ENCODE peak calls at places on chromosomes 1 and 21, in seven cellular contexts. Y, O, T, B, Q, K and J are unnamed samples.

GRCh38 chr1:29967261-29967660 is 730.9 kb downstream of the PTPRU start:
- DNase-seq in B (no peak), Y (no peak), T (no peak), Q (no peak), K (no peak), O (no peak), J (no peak)

GRCh38 chr21:34926784-34927548 is 122.1 kb downstream of the RUNX1 start:
- DNase-seq in T (no peak), B (no peak), Q (no peak), Y (peak), K (peak), O (no peak), J (no peak)

GRCh38 chr1:1893291-1893985 is 2.6 kb upstream of the GNB1 start:
- DNase-seq in B (no peak), Q (no peak), T (no peak), O (no peak), K (no peak), Y (no peak), J (no peak)

GRCh38 chr1:162233937-162234336 is 142.7 kb downstream of the SPATA46 start:
- DNase-seq in K (no peak), Y (no peak), Q (no peak), B (no peak), T (no peak), O (no peak), J (no peak)

GRCh38 chr1:53593758-53594380 is 134.7 kb downstream of the DMRTB1 start:
- DNase-seq in O (peak), Q (peak), T (peak), K (no peak), Y (no peak), B (no peak), J (no peak)

GRCh38 chr1:66752671-66753371 is 562 bp downstream of the DYNLT5 start:
- DNase-seq in Q (no peak), K (no peak), Y (no peak), O (peak), B (no peak), T (peak), J (no peak)

GRCh38 chr1:201471772-201472171 is 2.8 kb upstream of the PHLDA3 start:
- DNase-seq in Q (no peak), B (no peak), K (peak), T (no peak), Y (peak), O (no peak), J (no peak)

GRCh38 chr1:55073187-55073916 is 34.0 kb downstream of the PCSK9 start:
- DNase-seq in T (no peak), Q (no peak), O (no peak), B (no peak), Y (no peak), K (no peak), J (no peak)

GRCh38 chr1:94218332-94218731 is 19.1 kb downstream of the ARHGAP29 start:
- DNase-seq in Y (no peak), O (no peak), T (no peak), Q (no peak), B (no peak), K (no peak), J (no peak)

GRCh38 chr1:92989936-92990582 is 28.8 kb upstream of the DIPK1A start:
- DNase-seq in B (peak), K (peak), Q (no peak), O (no peak), Y (peak), T (no peak), J (no peak)

GRCh38 chr1:220817907-220818306 is 31.2 kb downstream of the MTARC1 start:
- DNase-seq in O (no peak), Q (no peak), T (no peak), B (no peak), Y (peak), K (peak), J (no peak)

GRCh38 chr1:91669584-91670350 is 169.1 kb downstream of the CDC7 start:
- DNase-seq in K (no peak), Q (no peak), O (no peak), Y (no peak), T (no peak), B (no peak), J (no peak)

GRCh38 chr21:34128674-34129038 is 55.3 kb downstream of the MRPS6 start:
- DNase-seq in B (no peak), Y (no peak), K (no peak), Q (no peak), T (no peak), O (no peak), J (no peak)

GRCh38 chr1:15328245-15328784 is 81.3 kb downstream of the FHAD1 start:
- DNase-seq in K (no peak), Q (no peak), T (no peak), Y (no peak), O (no peak), B (no peak), J (no peak)

GRCh38 chr1:198359024-198359653 is 181.3 kb downstream of the ATP6V1G3 start:
- DNase-seq in B (no peak), T (no peak), O (no peak), K (no peak), Y (peak), Q (no peak), J (no peak)

GRCh38 chr21:27725916-27726315 is 759.0 kb upstream of the ADAMTS5 start:
- DNase-seq in T (no peak), B (no peak), O (no peak), Q (no peak), Y (no peak), K (no peak), J (no peak)

GRCh38 chr1:50110656-50111055 is 1.9 kb downstream of the ELAVL4 start:
- DNase-seq in Y (no peak), T (no peak), K (no peak), O (no peak), Q (no peak), B (no peak), J (no peak)

GRCh38 chr1:95035536-95035935 is 37.2 kb downstream of the ALG14 start:
- DNase-seq in O (no peak), T (no peak), B (peak), K (peak), Y (peak), Q (no peak), J (no peak)

GRCh38 chr1:164518692-164519332 is 40.2 kb upstream of the PBX1 start:
- DNase-seq in Q (no peak), Y (no peak), B (no peak), K (no peak), T (no peak), O (no peak), J (no peak)

GRCh38 chr1:10537082-10537766 is 62.5 kb downstream of the PEX14 start:
- DNase-seq in T (no peak), B (no peak), K (no peak), Q (no peak), O (no peak), Y (no peak), J (no peak)

GRCh38 chr1:8989821-8990220 is 36.4 kb downstream of the SLC2A7 start:
- DNase-seq in Q (no peak), T (no peak), B (no peak), K (no peak), O (no peak), Y (no peak), J (no peak)

GRCh38 chr1:109931189-109931672 is 20.6 kb downstream of the CSF1 start:
- DNase-seq in T (peak), K (peak), Q (peak), B (peak), Y (peak), O (peak), J (no peak)

GRCh38 chr1:117674521-117675400 is 68.9 kb downstream of the TENT5C start:
- DNase-seq in K (peak), B (no peak), T (no peak), Y (peak), O (peak), Q (no peak), J (peak)
- TF ChIP-seq CTCF in K (peak), B (peak), T (no peak), Y (peak), O (peak), Q (no peak), J (no peak)

GRCh38 chr1:17646444-17647287 is 107.2 kb downstream of the ARHGEF10L start:
- DNase-seq in T (no peak), B (no peak), K (no peak), Y (no peak), O (peak), Q (no peak), J (no peak)
- TF ChIP-seq CTCF in T (no peak), B (no peak), K (no peak), Y (no peak), O (peak), Q (no peak), J (no peak)

DNA sequence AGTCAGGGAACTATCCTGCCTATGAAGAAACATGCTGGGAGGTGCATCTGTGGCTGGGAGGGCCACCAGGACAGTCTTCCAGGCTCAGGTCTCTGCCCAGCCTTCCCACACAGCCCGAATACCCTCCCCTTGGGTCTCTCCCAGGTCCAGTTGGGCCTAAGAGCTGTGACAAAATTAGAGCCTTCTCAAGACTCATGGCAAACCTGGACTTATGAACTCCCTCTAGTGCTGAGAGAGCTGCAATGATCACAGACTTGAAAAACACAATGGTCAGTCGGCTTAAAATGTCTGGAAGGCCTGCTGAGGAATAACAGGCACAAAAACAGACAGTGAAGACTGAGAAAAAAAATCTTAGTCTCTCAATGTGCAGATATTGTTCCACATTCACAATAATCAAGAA is 325.1 kb downstream of the BRINP2 start:
- DNase-seq in B (no peak), Q (no peak), O (no peak), T (no peak), Y (peak), K (no peak), J (no peak)
- TF ChIP-seq CTCF in B (no peak), Q (no peak), O (peak), T (no peak), Y (peak), K (no peak), J (no peak)

GRCh38 chr1:228646717-228647522 is 88.4 kb upstream of the RHOU start:
- DNase-seq in B (no peak), Y (peak), O (peak), Q (no peak), T (no peak), K (peak), J (peak)
- TF ChIP-seq CTCF in B (no peak), Y (no peak), O (no peak), Q (no peak), T (no peak), K (no peak), J (no peak)